ENCODE peak calls at places on chromosomes 11 and 22, in six cellular contexts. O, Q, Y, T, A and W are unnamed samples.

GRCh38 chr22:42648017-42648367 is 1.2 kb downstream of the CYB5R3 start:
- DNase-seq in Q (no peak), Y (no peak), A (no peak), T (no peak), O (no peak), W (no peak)

GRCh38 chr22:38243007-38243775 is 29.6 kb downstream of the TMEM184B start:
- DNase-seq in Y (peak; percentile 23), O (no peak), T (no peak), A (peak; percentile 48), Q (peak; percentile 71), W (peak; percentile 70)

GRCh38 chr11:18934195-18934808 is 4.9 kb downstream of the MRGPRX1 start:
- DNase-seq in O (peak; percentile 64), T (no peak), A (no peak), Q (no peak), Y (no peak), W (no peak)

GRCh38 chr11:4025248-4025956 is 69.2 kb upstream of the RRM1 start:
- DNase-seq in O (no peak), Y (no peak), Q (no peak), T (peak; percentile 56), A (peak; percentile 76), W (no peak)

GRCh38 chr11:6258571-6258998 is 1.1 kb upstream of the CCKBR start:
- DNase-seq in A (no peak), Q (peak; percentile 31), O (no peak), T (no peak), Y (no peak), W (no peak)

GRCh38 chr22:48897638-48897954 is 930.1 kb downstream of the BRD1 start:
- DNase-seq in Y (no peak), A (no peak), T (no peak), O (peak; percentile 60), Q (peak; percentile 20), W (no peak)

GRCh38 chr22:34303656-34304055 is 383.4 kb upstream of the LARGE1 start:
- DNase-seq in A (no peak), O (no peak), T (no peak), Y (no peak), Q (no peak), W (no peak)

GRCh38 chr11:72831521-72832300 is 17.5 kb downstream of the ATG16L2 start:
- DNase-seq in Y (peak; percentile 70), A (peak; percentile 74), O (peak; percentile 87), Q (peak; percentile 85), T (no peak), W (peak; percentile 82)

GRCh38 chr11:42591841-42592240 is 720.0 kb upstream of the API5 start:
- DNase-seq in O (no peak), Q (no peak), A (no peak), T (no peak), Y (no peak), W (no peak)

GRCh38 chr11:1510928-1511327 is 24.3 kb upstream of the MOB2 start:
- DNase-seq in Y (no peak), T (no peak), Q (no peak), O (no peak), A (no peak), W (no peak)

GRCh38 chr22:27730649-27731433 is 70.7 kb downstream of the MN1 start:
- DNase-seq in Q (no peak), T (no peak), Y (no peak), O (peak; percentile 31), A (no peak), W (no peak)

GRCh38 chr22:23282089-23282501 is 101.8 kb downstream of the BCR start:
- DNase-seq in T (no peak), A (peak; percentile 80), O (peak; percentile 94), Q (peak; percentile 81), Y (no peak), W (no peak)

GRCh38 chr22:27839261-27839660 is 37.7 kb upstream of the MN1 start:
- DNase-seq in T (no peak), A (no peak), O (no peak), Q (no peak), Y (no peak), W (no peak)

GRCh38 chr11:10893713-10894112 is 35.9 kb upstream of the ZBED5 start:
- DNase-seq in A (peak; percentile 79), T (no peak), Y (no peak), Q (no peak), O (no peak), W (no peak)

GRCh38 chr22:36379593-36380361 is 8.0 kb downstream of the MYH9 start:
- DNase-seq in Y (no peak), A (no peak), O (no peak), T (no peak), Q (no peak), W (no peak)

GRCh38 chr11:83493034-83493433 is 206.9 kb upstream of the CCDC90B start:
- DNase-seq in T (no peak), Y (no peak), A (no peak), Q (no peak), O (no peak), W (no peak)

GRCh38 chr11:126834149-126834548 is 166.4 kb downstream of the KIRREL3 start:
- DNase-seq in T (peak; percentile 79), O (no peak), Y (no peak), A (peak; percentile 94), Q (no peak), W (no peak)

GRCh38 chr11:113796663-113797259 is 17.2 kb downstream of the CLDN25 start:
- DNase-seq in O (no peak), Y (peak; percentile 37), A (peak; percentile 57), T (peak; percentile 31), Q (peak; percentile 37), W (peak; percentile 13)

GRCh38 chr22:17264321-17265052 is 45.3 kb upstream of the ADA2 start:
- DNase-seq in Q (no peak), T (peak; percentile 27), Y (no peak), O (no peak), A (peak; percentile 12), W (peak; percentile 13)

GRCh38 chr11:4180441-4181183 is 86.0 kb downstream of the RRM1 start:
- DNase-seq in O (no peak), Y (no peak), Q (no peak), A (peak; percentile 8), T (no peak), W (no peak)

DNA sequence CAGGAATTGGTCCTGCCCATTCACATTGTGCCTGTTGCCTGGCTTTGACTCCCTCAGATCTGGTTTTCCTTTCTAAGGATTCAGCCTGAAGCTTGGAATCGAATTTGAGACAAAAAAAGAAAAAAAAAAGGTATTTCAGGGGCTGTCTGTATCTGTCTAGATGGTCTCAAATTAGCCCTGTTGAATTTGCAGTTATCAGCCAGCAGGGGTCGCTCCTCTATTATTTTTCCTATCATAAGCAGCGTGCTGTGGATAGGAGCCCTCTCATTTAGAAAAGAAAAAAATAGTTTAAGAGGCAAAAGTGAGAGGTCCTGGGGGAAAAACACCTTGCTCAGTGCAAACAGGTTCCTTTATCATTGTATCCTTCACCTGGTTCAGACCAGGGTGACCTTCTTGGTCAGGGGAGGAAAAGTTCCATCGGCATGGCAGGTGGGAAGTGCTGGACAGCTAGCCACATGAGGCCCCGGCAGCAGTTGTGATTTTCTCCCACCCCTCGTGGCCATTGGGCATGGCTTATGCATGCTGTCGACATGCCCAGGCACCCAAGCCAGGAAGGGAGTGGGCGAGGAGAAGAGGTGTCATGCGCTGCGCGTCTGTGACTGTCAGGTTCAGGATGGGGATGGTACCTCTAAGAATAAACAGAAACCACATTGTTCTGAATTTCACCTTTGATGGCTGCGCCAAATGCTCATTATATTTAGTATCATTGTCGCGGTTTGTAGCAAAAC is 13.1 kb downstream of the OR5AK2 start:
- DNase-seq in A (no peak), Y (no peak), O (no peak), T (no peak), Q (no peak), W (no peak)
- TF ChIP-seq CTCF in A (peak; percentile 46), Y (peak; percentile 74), O (no peak), T (peak; percentile 29), Q (no peak), W (peak; percentile 52)

GRCh38 chr11:35344990-35345655 is 74.2 kb downstream of the SLC1A2 start:
- DNase-seq in T (no peak), O (peak; percentile 66), Q (no peak), A (no peak), Y (no peak), W (no peak)
- TF ChIP-seq CTCF in T (no peak), O (no peak), Q (no peak), A (no peak), Y (no peak), W (no peak)

GRCh38 chr11:70176940-70177689 is 26.0 kb upstream of the FADD start:
- DNase-seq in Q (peak; percentile 39), T (no peak), Y (peak; percentile 41), O (no peak), A (no peak), W (peak; percentile 51)
- TF ChIP-seq CTCF in Q (peak; percentile 40), T (peak; percentile 37), Y (peak; percentile 68), O (peak; percentile 52), A (peak; percentile 43), W (peak; percentile 65)

DNA sequence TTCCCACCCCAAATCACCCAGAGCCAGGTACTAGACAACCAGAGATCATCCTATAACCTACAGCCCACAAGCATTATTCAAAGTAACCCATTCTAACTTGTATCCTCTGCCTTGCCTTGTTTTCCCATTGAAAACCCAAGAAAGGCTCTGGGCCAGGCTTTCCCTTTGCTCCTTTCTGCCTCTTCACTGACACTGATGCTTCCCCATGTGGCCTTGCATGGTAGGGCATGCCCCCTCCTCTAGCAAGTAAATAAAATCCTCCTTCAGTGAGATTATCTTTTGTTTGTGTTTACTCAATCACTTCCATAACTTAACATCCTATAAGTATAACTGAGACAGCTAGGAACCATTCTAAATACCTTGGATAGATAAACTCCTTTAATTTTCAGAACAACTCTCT is 65.6 kb upstream of the FAR1 start:
- DNase-seq in O (no peak), T (no peak), Q (no peak), A (no peak), Y (no peak), W (no peak)
- TF ChIP-seq CTCF in O (no peak), T (no peak), Q (no peak), A (no peak), Y (no peak), W (no peak)

GRCh38 chr22:24942301-24942700 is 4.2 kb downstream of the LHFPL7 start:
- DNase-seq in O (no peak), Q (peak; percentile 53), T (no peak), Y (no peak), A (no peak), W (no peak)

GRCh38 chr22:24935771-24936483 is 10.6 kb downstream of the LHFPL7 start:
- DNase-seq in T (no peak), O (no peak), Y (no peak), A (no peak), Q (no peak), W (no peak)

GRCh38 chr22:24938741-24939341 is 7.7 kb downstream of the LHFPL7 start:
- DNase-seq in O (no peak), Q (no peak), Y (peak; percentile 59), A (peak; percentile 32), T (peak; percentile 24), W (peak; percentile 38)

DNA sequence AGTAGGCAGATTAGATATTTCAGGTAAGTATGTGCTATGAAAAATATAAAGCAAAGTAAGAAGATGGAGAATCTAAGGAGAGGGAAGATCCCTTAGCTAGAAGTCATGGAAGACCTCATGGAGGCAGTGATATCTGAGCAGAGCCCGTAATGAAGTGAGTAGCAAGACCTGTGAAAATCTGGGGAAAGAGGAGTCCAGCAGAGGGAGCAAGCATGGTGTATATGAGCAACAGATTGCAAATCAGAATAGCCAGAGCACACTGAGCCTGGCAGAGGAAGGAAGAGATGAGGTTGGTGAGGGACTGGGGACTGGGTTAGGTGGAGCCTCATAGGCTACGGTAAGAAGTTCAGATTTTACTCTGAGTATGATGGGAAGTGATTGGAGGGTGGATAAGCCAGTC is 9.4 kb downstream of the LHFPL7 start:
- DNase-seq in Y (peak; percentile 11), Q (no peak), O (no peak), T (no peak), A (no peak), W (peak; percentile 10)
- TF ChIP-seq CTCF in Y (peak; percentile 51), Q (no peak), O (no peak), T (peak; percentile 40), A (peak; percentile 29), W (peak; percentile 46)